ENCODE peak calls at places on chromosomes 6 and 20, in ten cellular contexts. One of them, this sample, is unnamed.

GRCh38 chr6:113888996-113889635 is 32.0 kb downstream of the MARCKS start:
- DNase-seq in psoas muscle: no peak
- DNase-seq in CD4-positive, alpha-beta T cell: no peak
- DNase-seq in omental fat pad: no peak
- DNase-seq in spleen: no peak
- DNase-seq in Peyer's patch: no peak
- DNase-seq in endothelial cell: no peak
- DNase-seq in GM13977: no peak
- DNase-seq in dorsolateral prefrontal cortex: no peak
- DNase-seq in mammary epithelial cell: no peak
- DNase-seq in this sample: no peak

GRCh38 chr6:109790131-109790530 is 99.0 kb downstream of the FIG4 start:
- DNase-seq in psoas muscle: no peak
- DNase-seq in CD4-positive, alpha-beta T cell: no peak
- DNase-seq in omental fat pad: no peak
- DNase-seq in spleen: no peak
- DNase-seq in Peyer's patch: no peak
- DNase-seq in endothelial cell: no peak
- DNase-seq in GM13977: no peak
- DNase-seq in dorsolateral prefrontal cortex: no peak
- DNase-seq in mammary epithelial cell: no peak
- DNase-seq in this sample: no peak

GRCh38 chr20:14197097-14197496 is 140.3 kb downstream of the FLRT3 start:
- DNase-seq in psoas muscle: no peak
- DNase-seq in CD4-positive, alpha-beta T cell: no peak
- DNase-seq in omental fat pad: no peak
- DNase-seq in spleen: no peak
- DNase-seq in Peyer's patch: no peak
- DNase-seq in endothelial cell: no peak
- DNase-seq in GM13977: no peak
- DNase-seq in dorsolateral prefrontal cortex: no peak
- DNase-seq in mammary epithelial cell: peak; percentile 13
- DNase-seq in this sample: no peak

GRCh38 chr6:107585815-107586435 is 96.0 kb downstream of the SOBP start:
- DNase-seq in psoas muscle: no peak
- DNase-seq in CD4-positive, alpha-beta T cell: no peak
- DNase-seq in omental fat pad: no peak
- DNase-seq in spleen: no peak
- DNase-seq in Peyer's patch: no peak
- DNase-seq in endothelial cell: no peak
- DNase-seq in GM13977: no peak
- DNase-seq in dorsolateral prefrontal cortex: no peak
- DNase-seq in mammary epithelial cell: no peak
- DNase-seq in this sample: no peak

GRCh38 chr6:40845588-40845987 is 193.4 kb downstream of the UNC5CL start:
- DNase-seq in psoas muscle: no peak
- DNase-seq in CD4-positive, alpha-beta T cell: no peak
- DNase-seq in omental fat pad: no peak
- DNase-seq in spleen: no peak
- DNase-seq in Peyer's patch: no peak
- DNase-seq in endothelial cell: peak; percentile 67
- DNase-seq in GM13977: no peak
- DNase-seq in dorsolateral prefrontal cortex: no peak
- DNase-seq in mammary epithelial cell: peak; percentile 30
- DNase-seq in this sample: no peak

GRCh38 chr6:154786144-154786868 is 53.1 kb downstream of the SCAF8 start:
- DNase-seq in psoas muscle: no peak
- DNase-seq in CD4-positive, alpha-beta T cell: no peak
- DNase-seq in omental fat pad: no peak
- DNase-seq in spleen: no peak
- DNase-seq in Peyer's patch: no peak
- DNase-seq in endothelial cell: no peak
- DNase-seq in GM13977: no peak
- DNase-seq in dorsolateral prefrontal cortex: no peak
- DNase-seq in mammary epithelial cell: no peak
- DNase-seq in this sample: no peak

GRCh38 chr6:136446579-136447182 is 103.5 kb downstream of the MAP7 start:
- DNase-seq in psoas muscle: no peak
- DNase-seq in CD4-positive, alpha-beta T cell: no peak
- DNase-seq in omental fat pad: no peak
- DNase-seq in spleen: no peak
- DNase-seq in Peyer's patch: no peak
- DNase-seq in endothelial cell: no peak
- DNase-seq in GM13977: no peak
- DNase-seq in dorsolateral prefrontal cortex: no peak
- DNase-seq in mammary epithelial cell: no peak
- DNase-seq in this sample: no peak

GRCh38 chr20:5714261-5715041 is 35.8 kb upstream of the SHLD1 start:
- DNase-seq in psoas muscle: no peak
- DNase-seq in CD4-positive, alpha-beta T cell: peak; percentile 73
- DNase-seq in omental fat pad: no peak
- DNase-seq in spleen: no peak
- DNase-seq in Peyer's patch: no peak
- DNase-seq in endothelial cell: peak; percentile 53
- DNase-seq in GM13977: peak; percentile 27
- DNase-seq in dorsolateral prefrontal cortex: no peak
- DNase-seq in mammary epithelial cell: peak; percentile 88
- DNase-seq in this sample: no peak

GRCh38 chr6:41200296-41200900 is 551 bp downstream of the TREML2 start:
- DNase-seq in psoas muscle: no peak
- DNase-seq in CD4-positive, alpha-beta T cell: peak; percentile 41
- DNase-seq in omental fat pad: no peak
- DNase-seq in spleen: peak; percentile 90
- DNase-seq in Peyer's patch: no peak
- DNase-seq in endothelial cell: peak; percentile 18
- DNase-seq in GM13977: peak; percentile 41
- DNase-seq in dorsolateral prefrontal cortex: no peak
- DNase-seq in mammary epithelial cell: peak; percentile 24
- DNase-seq in this sample: no peak

GRCh38 chr20:3862333-3862732 is 15.7 kb downstream of the MAVS start:
- DNase-seq in psoas muscle: no peak
- DNase-seq in CD4-positive, alpha-beta T cell: no peak
- DNase-seq in omental fat pad: no peak
- DNase-seq in spleen: no peak
- DNase-seq in Peyer's patch: no peak
- DNase-seq in endothelial cell: no peak
- DNase-seq in GM13977: no peak
- DNase-seq in dorsolateral prefrontal cortex: no peak
- DNase-seq in mammary epithelial cell: no peak
- DNase-seq in this sample: no peak

GRCh38 chr6:147559016-147559415 is 50.5 kb downstream of the SAMD5 start:
- DNase-seq in psoas muscle: no peak
- DNase-seq in CD4-positive, alpha-beta T cell: no peak
- DNase-seq in omental fat pad: no peak
- DNase-seq in spleen: no peak
- DNase-seq in Peyer's patch: peak; percentile 68
- DNase-seq in endothelial cell: no peak
- DNase-seq in GM13977: no peak
- DNase-seq in dorsolateral prefrontal cortex: no peak
- DNase-seq in mammary epithelial cell: no peak
- DNase-seq in this sample: no peak

GRCh38 chr6:164097557-164098398 is 683.3 kb downstream of the QKI start:
- DNase-seq in psoas muscle: no peak
- DNase-seq in CD4-positive, alpha-beta T cell: no peak
- DNase-seq in omental fat pad: no peak
- DNase-seq in spleen: no peak
- DNase-seq in Peyer's patch: no peak
- DNase-seq in endothelial cell: peak; percentile 52
- DNase-seq in GM13977: no peak
- DNase-seq in dorsolateral prefrontal cortex: no peak
- DNase-seq in mammary epithelial cell: no peak
- DNase-seq in this sample: no peak

GRCh38 chr6:33677689-33678088 is 33.8 kb downstream of the UQCC2 start:
- DNase-seq in psoas muscle: no peak
- DNase-seq in CD4-positive, alpha-beta T cell: no peak
- DNase-seq in omental fat pad: no peak
- DNase-seq in spleen: no peak
- DNase-seq in Peyer's patch: no peak
- DNase-seq in endothelial cell: no peak
- DNase-seq in GM13977: no peak
- DNase-seq in dorsolateral prefrontal cortex: no peak
- DNase-seq in mammary epithelial cell: no peak
- DNase-seq in this sample: no peak

GRCh38 chr6:94254689-94255088 is 835.3 kb upstream of the EPHA7 start:
- DNase-seq in psoas muscle: no peak
- DNase-seq in CD4-positive, alpha-beta T cell: no peak
- DNase-seq in omental fat pad: no peak
- DNase-seq in spleen: no peak
- DNase-seq in Peyer's patch: no peak
- DNase-seq in endothelial cell: no peak
- DNase-seq in GM13977: no peak
- DNase-seq in dorsolateral prefrontal cortex: no peak
- DNase-seq in mammary epithelial cell: no peak
- DNase-seq in this sample: no peak

GRCh38 chr6:68652117-68652536 is 17.0 kb downstream of the ADGRB3 start:
- DNase-seq in psoas muscle: no peak
- DNase-seq in CD4-positive, alpha-beta T cell: no peak
- DNase-seq in omental fat pad: no peak
- DNase-seq in spleen: no peak
- DNase-seq in Peyer's patch: no peak
- DNase-seq in endothelial cell: no peak
- DNase-seq in GM13977: no peak
- DNase-seq in dorsolateral prefrontal cortex: no peak
- DNase-seq in mammary epithelial cell: no peak
- DNase-seq in this sample: no peak

GRCh38 chr6:126618639-126619331 is 278.9 kb downstream of the CENPW start:
- DNase-seq in psoas muscle: no peak
- DNase-seq in CD4-positive, alpha-beta T cell: no peak
- DNase-seq in omental fat pad: no peak
- DNase-seq in spleen: no peak
- DNase-seq in Peyer's patch: no peak
- DNase-seq in endothelial cell: no peak
- DNase-seq in GM13977: no peak
- DNase-seq in dorsolateral prefrontal cortex: no peak
- DNase-seq in mammary epithelial cell: no peak
- DNase-seq in this sample: no peak
- TF ChIP-seq CTCF in psoas muscle: no peak
- TF ChIP-seq CTCF in CD4-positive, alpha-beta T cell: no peak
- TF ChIP-seq CTCF in omental fat pad: no peak
- TF ChIP-seq CTCF in spleen: no peak
- TF ChIP-seq CTCF in Peyer's patch: no peak
- TF ChIP-seq CTCF in endothelial cell: no peak
- TF ChIP-seq CTCF in GM13977: no peak
- TF ChIP-seq CTCF in dorsolateral prefrontal cortex: no peak
- TF ChIP-seq CTCF in mammary epithelial cell: no peak
- TF ChIP-seq CTCF in this sample: no peak

GRCh38 chr20:43205699-43206098 is 16.0 kb upstream of the PTPRT start:
- DNase-seq in psoas muscle: no peak
- DNase-seq in CD4-positive, alpha-beta T cell: no peak
- DNase-seq in omental fat pad: no peak
- DNase-seq in spleen: no peak
- DNase-seq in Peyer's patch: no peak
- DNase-seq in endothelial cell: no peak
- DNase-seq in GM13977: no peak
- DNase-seq in dorsolateral prefrontal cortex: no peak
- DNase-seq in mammary epithelial cell: no peak
- DNase-seq in this sample: no peak
- TF ChIP-seq CTCF in psoas muscle: no peak
- TF ChIP-seq CTCF in CD4-positive, alpha-beta T cell: no peak
- TF ChIP-seq CTCF in omental fat pad: no peak
- TF ChIP-seq CTCF in spleen: no peak
- TF ChIP-seq CTCF in Peyer's patch: no peak
- TF ChIP-seq CTCF in endothelial cell: no peak
- TF ChIP-seq CTCF in GM13977: no peak
- TF ChIP-seq CTCF in dorsolateral prefrontal cortex: no peak
- TF ChIP-seq CTCF in mammary epithelial cell: no peak
- TF ChIP-seq CTCF in this sample: no peak

DNA sequence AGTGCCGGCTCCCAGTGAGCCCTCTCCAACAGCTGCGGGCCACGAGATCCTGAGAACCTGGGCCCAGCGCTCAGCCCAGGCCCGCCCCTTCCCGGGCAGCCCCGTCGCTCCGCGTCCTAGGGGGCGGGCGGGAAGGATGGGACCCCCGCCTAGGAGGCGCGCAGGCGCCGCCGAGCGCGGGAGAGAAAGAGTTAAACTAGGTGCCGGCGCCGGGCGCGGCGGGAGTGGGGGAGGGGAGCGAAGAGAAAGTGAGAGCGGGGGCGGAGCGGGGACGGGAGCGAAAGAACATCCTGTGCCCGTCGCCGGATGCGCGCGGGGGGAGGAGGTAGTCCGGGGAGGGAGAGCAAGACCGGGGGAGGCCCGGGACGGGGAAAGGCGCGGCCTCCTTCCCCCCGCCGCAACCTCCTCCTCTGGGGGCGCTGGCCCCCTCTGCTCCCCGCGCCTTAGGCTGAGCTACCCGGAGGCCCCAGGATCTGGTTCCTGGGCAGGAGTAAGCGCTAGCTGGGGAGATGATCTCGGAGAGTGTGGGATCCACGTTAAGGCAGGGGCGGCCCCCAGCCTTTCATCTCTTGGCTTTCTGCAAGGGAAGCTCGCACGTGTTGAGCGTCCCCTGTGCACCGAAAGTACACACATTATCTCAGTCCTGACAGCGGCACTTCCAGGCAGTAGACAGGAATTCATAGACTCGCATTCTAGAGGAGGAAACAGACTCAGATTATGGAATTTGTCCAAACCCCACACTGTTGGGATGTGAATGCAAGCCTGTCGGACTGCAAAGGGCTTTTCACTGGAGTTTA is 4.9 kb upstream of the ARMC12 start:
- DNase-seq in psoas muscle: peak; percentile 99
- DNase-seq in CD4-positive, alpha-beta T cell: peak; percentile 98
- DNase-seq in omental fat pad: peak; percentile 90
- DNase-seq in spleen: peak; percentile 100
- DNase-seq in Peyer's patch: peak; percentile 99
- DNase-seq in endothelial cell: peak; percentile 76
- DNase-seq in GM13977: peak; percentile 92
- DNase-seq in dorsolateral prefrontal cortex: peak; percentile 92
- DNase-seq in mammary epithelial cell: peak; percentile 87
- DNase-seq in this sample: peak; percentile 93
- TF ChIP-seq CTCF in psoas muscle: no peak
- TF ChIP-seq CTCF in CD4-positive, alpha-beta T cell: no peak
- TF ChIP-seq CTCF in omental fat pad: no peak
- TF ChIP-seq CTCF in spleen: peak; percentile 30
- TF ChIP-seq CTCF in Peyer's patch: peak; percentile 19
- TF ChIP-seq CTCF in endothelial cell: no peak
- TF ChIP-seq CTCF in GM13977: peak; percentile 8
- TF ChIP-seq CTCF in dorsolateral prefrontal cortex: peak; percentile 21
- TF ChIP-seq CTCF in mammary epithelial cell: no peak
- TF ChIP-seq CTCF in this sample: no peak

DNA sequence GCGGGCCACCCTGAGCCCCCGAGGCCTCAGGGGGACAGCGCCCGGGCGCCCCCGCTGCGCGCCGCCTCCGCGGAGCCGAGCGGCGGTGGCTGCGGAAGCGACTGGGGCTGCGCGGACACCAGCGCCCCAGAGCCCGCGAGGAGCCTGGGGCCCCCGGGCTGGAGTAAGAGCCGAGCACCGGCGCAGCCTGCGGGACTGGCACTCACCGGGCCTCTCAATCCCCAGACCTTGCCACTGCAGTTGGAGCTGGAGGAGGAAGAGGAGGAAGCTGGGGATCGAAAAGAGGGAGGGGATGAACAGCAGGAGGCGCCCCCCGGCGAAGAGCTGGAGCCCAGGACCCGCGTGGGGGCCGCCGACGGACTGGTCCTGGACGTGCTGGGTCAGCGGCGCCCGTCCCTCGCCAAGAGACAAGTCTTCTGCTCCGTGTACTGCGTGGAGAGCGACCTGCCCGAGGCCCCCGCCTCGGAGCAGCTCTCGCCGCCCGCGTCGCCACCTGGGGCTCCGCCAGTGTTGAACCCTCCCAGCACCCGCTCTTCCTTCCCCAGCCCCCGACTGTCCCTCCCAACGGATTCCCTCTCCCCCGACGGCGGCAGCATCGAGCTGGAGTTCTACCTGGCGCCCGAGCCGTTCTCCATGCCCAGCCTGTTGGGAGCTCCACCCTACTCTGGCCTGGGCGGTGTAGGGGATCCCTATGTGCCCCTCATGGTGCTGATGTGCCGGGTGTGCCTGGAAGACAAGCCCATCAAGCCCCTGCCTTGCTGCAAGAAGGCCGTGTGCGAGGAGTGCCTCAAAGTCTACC is 579 bp downstream of the RNF217 start:
- DNase-seq in psoas muscle: peak; percentile 39
- DNase-seq in CD4-positive, alpha-beta T cell: no peak
- DNase-seq in omental fat pad: no peak
- DNase-seq in spleen: peak; percentile 85
- DNase-seq in Peyer's patch: peak; percentile 70
- DNase-seq in endothelial cell: peak; percentile 44
- DNase-seq in GM13977: peak; percentile 28
- DNase-seq in dorsolateral prefrontal cortex: peak; percentile 63
- DNase-seq in mammary epithelial cell: peak; percentile 63
- DNase-seq in this sample: no peak
- TF ChIP-seq CTCF in psoas muscle: peak; percentile 14
- TF ChIP-seq CTCF in CD4-positive, alpha-beta T cell: no peak
- TF ChIP-seq CTCF in omental fat pad: no peak
- TF ChIP-seq CTCF in spleen: no peak
- TF ChIP-seq CTCF in Peyer's patch: peak; percentile 3
- TF ChIP-seq CTCF in endothelial cell: no peak
- TF ChIP-seq CTCF in GM13977: no peak
- TF ChIP-seq CTCF in dorsolateral prefrontal cortex: peak; percentile 41
- TF ChIP-seq CTCF in mammary epithelial cell: peak; percentile 31
- TF ChIP-seq CTCF in this sample: no peak